ENCODE peak calls at places on chromosomes 2 and 18, in eight cellular contexts. Z, N, T, A, P, X, Y and C are unnamed samples.
A peak's percentile ranks its signal among the peaks of the same experiment; 100 is the strongest.

GRCh38 chr2:69958480-69958879 is 3.0 kb downstream of the ASPRV1 start:
- DNase-seq in Z (no peak), N (no peak), T (no peak), A (no peak), P (no peak), X (peak; percentile 40), Y (no peak), C (no peak)

GRCh38 chr2:209471037-209471436 is 47.2 kb downstream of the MAP2 start:
- DNase-seq in Z (no peak), N (no peak), T (no peak), A (no peak), P (no peak), X (no peak), Y (no peak), C (no peak)

GRCh38 chr18:54232485-54233227 is 8.2 kb upstream of the MBD2 start:
- DNase-seq in Z (no peak), N (no peak), T (peak; percentile 40), A (no peak), P (no peak), X (no peak), Y (no peak), C (no peak)

GRCh38 chr2:7517122-7517487 is 599.9 kb downstream of the RNF144A start:
- DNase-seq in Z (no peak), N (no peak), T (no peak), A (no peak), P (no peak), X (no peak), Y (no peak), C (no peak)

GRCh38 chr18:13477147-13477683 is 249.1 kb downstream of the FAM210A start:
- DNase-seq in Z (no peak), N (no peak), T (peak; percentile 23), A (no peak), P (no peak), X (no peak), Y (no peak), C (no peak)

GRCh38 chr2:70561893-70562292 is 8.3 kb upstream of the TGFA start:
- DNase-seq in Z (no peak), N (no peak), T (no peak), A (no peak), P (no peak), X (no peak), Y (no peak), C (no peak)

GRCh38 chr18:70075906-70076305 is 128.2 kb upstream of the CD226 start:
- DNase-seq in Z (no peak), N (no peak), T (no peak), A (no peak), P (no peak), X (no peak), Y (no peak), C (no peak)

GRCh38 chr2:218367415-218368149 is 10.9 kb downstream of the CATIP start:
- DNase-seq in Z (no peak), N (peak; percentile 79), T (peak; percentile 92), A (peak; percentile 94), P (peak; percentile 74), X (peak; percentile 98), Y (peak; percentile 81), C (peak; percentile 97)

GRCh38 chr2:241011296-241011600 is 12.8 kb downstream of the SNED1 start:
- DNase-seq in Z (no peak), N (peak; percentile 9), T (no peak), A (peak; percentile 44), P (no peak), X (no peak), Y (no peak), C (no peak)

GRCh38 chr2:170817247-170817998 is 736 bp downstream of the GAD1 start:
- DNase-seq in Z (no peak), N (no peak), T (peak; percentile 56), A (no peak), P (no peak), X (no peak), Y (no peak), C (no peak)

GRCh38 chr2:15955232-15955983 is 15.1 kb downstream of the MYCN start:
- DNase-seq in Z (no peak), N (no peak), T (no peak), A (no peak), P (no peak), X (no peak), Y (no peak), C (no peak)

GRCh38 chr2:99697811-99698568 is 208.2 kb upstream of the REV1 start:
- DNase-seq in Z (no peak), N (no peak), T (no peak), A (no peak), P (no peak), X (no peak), Y (no peak), C (no peak)

GRCh38 chr2:86785456-86785855 is 5.3 kb downstream of the CD8A start:
- DNase-seq in Z (no peak), N (no peak), T (no peak), A (no peak), P (no peak), X (no peak), Y (no peak), C (no peak)

GRCh38 chr18:23876921-23877320 is 137.6 kb upstream of the TTC39C start:
- DNase-seq in Z (peak; percentile 33), N (no peak), T (no peak), A (no peak), P (no peak), X (no peak), Y (no peak), C (no peak)

GRCh38 chr2:96769816-96770215 is 9.1 kb downstream of the CNNM4 start:
- DNase-seq in Z (no peak), N (no peak), T (no peak), A (peak; percentile 95), P (no peak), X (peak; percentile 79), Y (no peak), C (peak; percentile 72)

DNA sequence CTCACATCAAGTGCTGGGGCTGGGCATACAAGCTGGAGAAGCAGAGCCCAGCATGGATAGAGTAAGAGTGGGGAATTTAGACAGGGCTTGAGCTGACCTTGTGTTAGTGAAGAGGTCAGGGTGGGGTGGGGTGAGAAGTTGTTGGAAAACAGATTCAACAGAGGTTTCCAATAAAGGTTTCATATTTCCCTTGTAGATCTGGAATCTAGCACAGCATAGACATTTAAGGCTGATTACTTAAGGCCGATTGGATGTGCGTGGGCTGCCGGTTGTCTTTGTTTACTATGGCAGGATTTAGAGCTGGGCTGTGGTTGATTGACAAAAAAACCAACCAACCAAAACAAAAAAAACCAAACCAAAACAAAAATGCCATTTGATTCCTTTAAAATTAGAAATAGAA is 114.9 kb upstream of the SEC11C start:
- DNase-seq in Z (no peak), N (no peak), T (no peak), A (no peak), P (no peak), X (no peak), Y (no peak), C (no peak)
- H3K27ac ChIP-seq in Z (no peak overlapping the region), N (no peak overlapping the region), T (no peak overlapping the region), A (peak overlapping the region; percentile 71), P (no peak overlapping the region), X (no peak overlapping the region), Y (no peak overlapping the region), C (peak overlapping the region; percentile 53)

GRCh38 chr2:222738759-222739292 is 67.4 kb downstream of the MOGAT1 start:
- DNase-seq in Z (no peak), N (no peak), T (no peak), A (no peak), P (no peak), X (no peak), Y (no peak), C (no peak)

GRCh38 chr2:222743263-222743865 is 71.9 kb downstream of the MOGAT1 start:
- DNase-seq in Z (no peak), N (no peak), T (no peak), A (no peak), P (no peak), X (no peak), Y (no peak), C (no peak)

GRCh38 chr2:222736301-222736700 is 64.8 kb downstream of the MOGAT1 start:
- DNase-seq in Z (no peak), N (no peak), T (no peak), A (no peak), P (no peak), X (no peak), Y (no peak), C (no peak)

GRCh38 chr2:222738312-222738711 is 66.9 kb downstream of the MOGAT1 start:
- DNase-seq in Z (no peak), N (no peak), T (no peak), A (no peak), P (no peak), X (no peak), Y (no peak), C (no peak)

GRCh38 chr2:222739939-222740338 is 68.5 kb downstream of the MOGAT1 start:
- DNase-seq in Z (no peak), N (no peak), T (no peak), A (no peak), P (no peak), X (no peak), Y (no peak), C (no peak)
- H3K27ac ChIP-seq in Z (no peak overlapping the region), N (no peak overlapping the region), T (no peak overlapping the region), A (peak overlapping the region; percentile 79), P (no peak overlapping the region), X (no peak overlapping the region), Y (no peak overlapping the region), C (no peak overlapping the region)

DNA sequence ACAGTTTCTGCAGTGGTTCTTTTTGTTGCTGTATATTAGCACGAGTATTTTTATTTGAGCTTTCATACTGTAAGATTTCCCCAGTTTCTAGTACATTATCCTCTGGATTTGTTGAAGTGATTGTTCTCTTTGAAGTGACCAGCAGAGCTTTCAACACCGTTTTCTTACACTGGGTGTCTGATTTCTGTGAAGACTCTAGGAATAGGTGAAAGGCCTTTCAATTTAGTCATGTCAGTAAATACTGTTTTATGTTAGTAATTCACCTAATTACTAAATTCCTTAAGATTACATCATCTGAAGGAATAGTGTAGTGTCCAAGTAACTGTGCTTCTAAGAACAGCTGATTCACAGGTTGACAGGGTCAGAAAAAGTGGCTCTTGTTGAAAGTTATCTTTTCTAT is 2.3 kb downstream of the PPM1B start:
- DNase-seq in Z (peak; percentile 46), N (no peak), T (peak; percentile 8), A (no peak), P (no peak), X (no peak), Y (no peak), C (no peak)
- H3K27ac ChIP-seq in Z (peak overlapping the region; percentile 72), N (no peak overlapping the region), T (no peak overlapping the region), A (peak overlapping the region; percentile 98), P (no peak overlapping the region), X (peak overlapping the region; percentile 92), Y (no peak overlapping the region), C (peak overlapping the region; percentile 96)

GRCh38 chr18:35071819-35072247 is 30.6 kb downstream of the MAPRE2 start:
- DNase-seq in Z (no peak), N (no peak), T (no peak), A (no peak), P (no peak), X (no peak), Y (no peak), C (no peak)
- H3K27ac ChIP-seq in Z (no peak overlapping the region), N (no peak overlapping the region), T (no peak overlapping the region), A (peak overlapping the region; percentile 44), P (no peak overlapping the region), X (peak overlapping the region; percentile 19), Y (no peak overlapping the region), C (peak overlapping the region; percentile 7)

GRCh38 chr2:201464547-201464946 is 13.0 kb downstream of the STRADB start:
- DNase-seq in Z (no peak), N (no peak), T (no peak), A (no peak), P (no peak), X (no peak), Y (no peak), C (no peak)
- H3K27ac ChIP-seq in Z (no peak overlapping the region), N (no peak overlapping the region), T (no peak overlapping the region), A (no peak overlapping the region), P (no peak overlapping the region), X (no peak overlapping the region), Y (no peak overlapping the region), C (no peak overlapping the region)

GRCh38 chr2:118774458-118775133 is 72.9 kb downstream of the EN1 start:
- DNase-seq in Z (no peak), N (no peak), T (peak; percentile 91), A (peak; percentile 77), P (no peak), X (peak; percentile 67), Y (no peak), C (peak; percentile 50)
- H3K27ac ChIP-seq in Z (no peak overlapping the region), N (no peak overlapping the region), T (no peak overlapping the region), A (no peak overlapping the region), P (no peak overlapping the region), X (no peak overlapping the region), Y (no peak overlapping the region), C (no peak overlapping the region)